ENCODE peak calls at places on chromosomes 7 and 10, in five cellular contexts. One of them, this sample, is unnamed.

GRCh38 chr10:108631332-108631731 is 1292.0 kb downstream of the XPNPEP1 start:
- DNase-seq in fibroblast of pulmonary artery: no peak
- DNase-seq in NCI-H1436: no peak
- DNase-seq in brain microvascular endothelial cell: no peak
- DNase-seq in GM10248: no peak
- DNase-seq in this sample: no peak

GRCh38 chr10:63456437-63457210 is 9.2 kb downstream of the JMJD1C start:
- DNase-seq in fibroblast of pulmonary artery: peak
- DNase-seq in NCI-H1436: no peak
- DNase-seq in brain microvascular endothelial cell: no peak
- DNase-seq in GM10248: no peak
- DNase-seq in this sample: no peak

GRCh38 chr7:139827042-139827441 is 2.0 kb upstream of the TBXAS1 start:
- DNase-seq in fibroblast of pulmonary artery: no peak
- DNase-seq in NCI-H1436: no peak
- DNase-seq in brain microvascular endothelial cell: no peak
- DNase-seq in GM10248: no peak
- DNase-seq in this sample: no peak

GRCh38 chr7:1971946-1972654 is 260.6 kb downstream of the MAD1L1 start:
- DNase-seq in fibroblast of pulmonary artery: no peak
- DNase-seq in NCI-H1436: no peak
- DNase-seq in brain microvascular endothelial cell: no peak
- DNase-seq in GM10248: no peak
- DNase-seq in this sample: no peak

GRCh38 chr10:102777696-102778530 is 34.2 kb downstream of the WBP1L start:
- DNase-seq in fibroblast of pulmonary artery: no peak
- DNase-seq in NCI-H1436: no peak
- DNase-seq in brain microvascular endothelial cell: no peak
- DNase-seq in GM10248: no peak
- DNase-seq in this sample: no peak

GRCh38 chr7:137932881-137933269 is 69.0 kb downstream of the CREB3L2 start:
- DNase-seq in fibroblast of pulmonary artery: peak
- DNase-seq in NCI-H1436: no peak
- DNase-seq in brain microvascular endothelial cell: no peak
- DNase-seq in GM10248: no peak
- DNase-seq in this sample: no peak

GRCh38 chr7:2666588-2667250 is 21.3 kb upstream of the AMZ1 start:
- DNase-seq in fibroblast of pulmonary artery: peak
- DNase-seq in NCI-H1436: no peak
- DNase-seq in brain microvascular endothelial cell: no peak
- DNase-seq in GM10248: no peak
- DNase-seq in this sample: no peak

GRCh38 chr10:71042699-71043098 is 154.3 kb upstream of the PCBD1 start:
- DNase-seq in fibroblast of pulmonary artery: no peak
- DNase-seq in NCI-H1436: no peak
- DNase-seq in brain microvascular endothelial cell: no peak
- DNase-seq in GM10248: no peak
- DNase-seq in this sample: no peak

GRCh38 chr7:12422449-12423320 is 19.0 kb upstream of the VWDE start:
- DNase-seq in fibroblast of pulmonary artery: no peak
- DNase-seq in NCI-H1436: no peak
- DNase-seq in brain microvascular endothelial cell: no peak
- DNase-seq in GM10248: no peak
- DNase-seq in this sample: no peak

GRCh38 chr7:123528265-123528664 is 6.1 kb downstream of the IQUB start:
- DNase-seq in fibroblast of pulmonary artery: no peak
- DNase-seq in NCI-H1436: no peak
- DNase-seq in brain microvascular endothelial cell: no peak
- DNase-seq in GM10248: peak
- DNase-seq in this sample: no peak

GRCh38 chr10:97298223-97298571 is 5.8 kb upstream of the ARHGAP19 start:
- DNase-seq in fibroblast of pulmonary artery: no peak
- DNase-seq in NCI-H1436: no peak
- DNase-seq in brain microvascular endothelial cell: no peak
- DNase-seq in GM10248: no peak
- DNase-seq in this sample: no peak

This sample was measured in NCI-H748 treated with DMSO at 0.1 percent for 48 hours.